ENCODE peak calls at places on chromosomes 3 and 15, in ten cellular contexts. B is pancreas, R is SK-N-SH, P is AG04450, I is MM.1S, J is A549, G is PC-3, L is HFF-Myc, W is transverse colon, O is IMR-90. H is an unnamed sample.

GRCh38 chr3:132804498-132804897 is 82.3 kb upstream of the NPHP3 start:
- DNase-seq in B (no peak), R (no peak), P (no peak), I (no peak), J (no peak), G (no peak), L (no peak), W (no peak), O (no peak), H (peak)

GRCh38 chr15:64246364-64247189 is 83.8 kb upstream of the PPIB start:
- DNase-seq in B (no peak), R (no peak), P (peak), I (peak), J (peak), G (peak), L (peak), W (no peak), O (peak), H (peak)

GRCh38 chr3:149367021-149367840 is 10.2 kb downstream of the TM4SF1 start:
- DNase-seq in B (no peak), R (no peak), P (no peak), I (no peak), J (peak), G (peak), L (no peak), W (peak), O (peak), H (no peak)

GRCh38 chr3:9390265-9390888 is 7.0 kb upstream of the SETD5 start:
- DNase-seq in B (no peak), R (no peak), P (no peak), I (no peak), J (no peak), G (no peak), L (no peak), W (no peak), O (no peak), H (no peak)

GRCh38 chr3:170062769-170063168 is 25.0 kb downstream of the GPR160 start:
- DNase-seq in B (no peak), R (no peak), P (no peak), I (no peak), J (no peak), G (no peak), L (no peak), W (no peak), O (no peak), H (no peak)

GRCh38 chr3:143224731-143225130 is 105.2 kb downstream of the CHST2 start:
- DNase-seq in B (no peak), R (no peak), P (no peak), I (no peak), J (no peak), G (no peak), L (no peak), W (no peak), O (no peak), H (no peak)

GRCh38 chr3:114144909-114145688 is 33.8 kb downstream of the DRD3 start:
- DNase-seq in B (no peak), R (no peak), P (peak), I (no peak), J (no peak), G (peak), L (peak), W (no peak), O (peak), H (peak)

GRCh38 chr3:105473521-105474223 is 107.0 kb downstream of the ALCAM start:
- DNase-seq in B (no peak), R (no peak), P (peak), I (no peak), J (no peak), G (peak), L (no peak), W (no peak), O (peak), H (peak)

GRCh38 chr15:55884223-55884622 is 109.2 kb downstream of the NEDD4 start:
- DNase-seq in B (no peak), R (no peak), P (no peak), I (no peak), J (no peak), G (no peak), L (no peak), W (no peak), O (peak), H (no peak)

GRCh38 chr15:57379487-57379886 is 3.2 kb downstream of the CGNL1 start:
- DNase-seq in B (no peak), R (no peak), P (no peak), I (no peak), J (no peak), G (no peak), L (no peak), W (no peak), O (no peak), H (no peak)

GRCh38 chr3:42652611-42653302 is 740 bp upstream of the ZBTB47 start:
- DNase-seq in B (peak), R (peak), P (peak), I (no peak), J (peak), G (peak), L (no peak), W (peak), O (peak), H (no peak)

DNA sequence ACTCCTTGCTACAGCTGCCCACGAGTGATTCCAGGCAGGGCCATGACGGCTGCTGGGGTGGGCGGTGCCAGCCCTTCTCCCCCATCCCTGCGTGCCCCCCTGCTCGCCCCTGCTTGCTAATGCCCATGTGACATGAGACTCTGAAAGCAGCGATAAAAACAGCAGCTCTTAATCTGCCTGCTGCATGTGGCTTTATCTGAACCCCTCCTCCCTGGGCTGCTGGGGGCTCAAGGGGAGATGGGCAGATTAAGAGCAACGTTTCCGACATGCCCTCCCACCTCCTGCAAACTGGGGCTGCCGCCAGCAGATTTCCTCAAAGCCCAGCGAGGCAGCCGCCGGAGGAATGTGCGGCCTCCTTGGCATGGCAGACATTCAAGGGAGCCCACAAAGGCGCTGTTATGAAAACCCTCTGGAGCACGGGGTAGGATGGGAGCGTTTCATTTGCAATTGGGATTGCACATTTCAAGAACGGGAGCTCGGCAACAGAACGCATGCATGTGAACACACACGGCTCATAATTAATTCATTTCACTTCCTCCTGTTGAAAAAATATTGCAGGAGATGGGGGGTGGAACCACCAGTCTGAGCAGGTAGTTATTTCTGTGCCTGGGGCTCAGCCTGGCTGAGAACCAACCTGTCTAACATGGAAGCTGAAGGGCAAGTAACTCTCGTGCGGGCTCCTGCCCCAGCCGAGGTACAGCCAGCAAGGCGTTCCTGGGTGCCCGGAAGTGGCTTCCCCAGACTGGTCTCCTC is 504.2 kb upstream of the PROK2 start:
- DNase-seq in B (no peak), R (peak), P (peak), I (no peak), J (no peak), G (no peak), L (no peak), W (no peak), O (peak), H (peak)
- H3K4me3 ChIP-seq in B (no peak), R (peak), P (peak), I (no peak), J (no peak), G (peak), L (no peak), W (no peak), O (peak), H (peak)

GRCh38 chr3:183253364-183253960 is 409 bp downstream of the B3GNT5 start:
- DNase-seq in B (peak), R (peak), P (peak), I (no peak), J (no peak), G (peak), L (no peak), W (peak), O (peak), H (peak)
- TF ChIP-seq CTCF in B (no peak), R (no peak), P (no peak), I (no peak), J (no peak), G (no peak), L (no peak), W (no peak), O (no peak), H (no peak)

GRCh38 chr15:39580630-39581500 is at the start of gene THBS1:
- DNase-seq in B (peak), R (peak), P (peak), I (peak), J (peak), G (peak), L (peak), W (peak), O (peak), H (peak)
- H3K4me3 ChIP-seq in B (peak), R (peak), P (peak), I (peak), J (peak), G (peak), L (peak), W (peak), O (peak), H (peak)

GRCh38 chr3:31908391-31909097 is 72.5 kb downstream of the OSBPL10 start:
- DNase-seq in B (no peak), R (no peak), P (no peak), I (no peak), J (peak), G (peak), L (no peak), W (no peak), O (peak), H (no peak)
- TF ChIP-seq CTCF in B (no peak), R (no peak), P (peak), I (peak), J (peak), G (peak), L (peak), W (no peak), O (no peak), H (peak)

GRCh38 chr15:100307241-100307855 is 34.4 kb downstream of the ADAMTS17 start:
- DNase-seq in B (no peak), R (no peak), P (no peak), I (no peak), J (no peak), G (no peak), L (no peak), W (no peak), O (no peak), H (no peak)
- H3K4me3 ChIP-seq in B (no peak), R (no peak), P (no peak), I (no peak), J (no peak), G (no peak), L (no peak), W (no peak), O (no peak), H (no peak)

GRCh38 chr3:31721709-31722108 is 189.0 kb downstream of the STT3B start:
- DNase-seq in B (no peak), R (no peak), P (peak), I (no peak), J (no peak), G (no peak), L (no peak), W (no peak), O (peak), H (no peak)

GRCh38 chr3:31724144-31724543 is 191.4 kb downstream of the STT3B start:
- DNase-seq in B (no peak), R (no peak), P (no peak), I (no peak), J (no peak), G (no peak), L (no peak), W (no peak), O (no peak), H (no peak)

GRCh38 chr3:31725568-31725967 is 192.8 kb downstream of the STT3B start:
- DNase-seq in B (no peak), R (no peak), P (no peak), I (no peak), J (no peak), G (no peak), L (no peak), W (no peak), O (no peak), H (no peak)

GRCh38 chr3:31725976-31726375 is 193.3 kb downstream of the STT3B start:
- DNase-seq in B (no peak), R (no peak), P (no peak), I (no peak), J (no peak), G (no peak), L (no peak), W (no peak), O (no peak), H (no peak)

DNA sequence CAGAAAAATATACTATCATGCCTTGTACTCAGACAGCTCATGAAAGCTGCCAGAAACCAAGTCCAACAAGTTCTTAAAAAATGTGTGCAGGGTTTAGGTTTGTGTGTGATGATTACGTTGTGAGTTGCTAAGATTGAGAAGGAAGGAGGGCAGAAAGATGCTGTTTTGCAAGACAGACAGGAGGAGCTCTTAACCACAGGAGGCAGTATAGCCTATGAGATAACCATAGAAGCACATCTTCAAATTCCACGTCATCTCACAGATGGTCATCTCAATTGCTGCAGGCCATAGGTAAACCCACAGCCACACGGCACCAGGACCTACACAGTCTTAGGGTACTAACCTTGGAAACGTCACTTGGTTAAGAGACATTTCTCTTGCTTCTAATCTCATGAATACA is 192.0 kb downstream of the STT3B start:
- DNase-seq in B (no peak), R (peak), P (peak), I (no peak), J (peak), G (peak), L (no peak), W (no peak), O (peak), H (no peak)
- TF ChIP-seq CTCF in B (no peak), R (peak), P (peak), I (peak), J (no peak), G (peak), L (peak), W (no peak), O (peak), H (peak)

GRCh38 chr15:63048986-63049665 is 6.6 kb downstream of the TPM1 start:
- DNase-seq in B (peak), R (peak), P (no peak), I (peak), J (no peak), G (peak), L (no peak), W (peak), O (peak), H (no peak)
- H3K4me3 ChIP-seq in B (peak), R (peak), P (peak), I (peak), J (peak), G (peak), L (peak), W (peak), O (peak), H (peak)

DNA sequence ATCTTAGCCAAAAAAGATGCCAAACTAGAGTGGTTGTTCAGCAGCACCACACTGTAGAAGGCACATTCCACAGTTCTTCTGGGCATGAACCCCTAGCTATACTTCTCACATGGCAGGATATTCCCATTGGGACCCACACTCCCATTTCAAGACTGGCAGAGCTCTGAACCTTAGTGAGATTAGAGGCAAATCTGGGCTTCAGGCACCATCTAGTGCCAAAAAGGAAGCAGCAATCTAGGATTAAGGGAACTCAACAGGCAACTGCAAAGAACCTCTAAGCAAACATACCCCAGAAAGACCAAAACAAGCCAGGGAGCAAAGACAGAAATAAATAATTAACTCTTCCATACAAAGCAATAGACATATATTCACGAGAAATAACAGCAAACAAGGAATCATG is 66.2 kb downstream of the TAFA4 start:
- DNase-seq in B (no peak), R (no peak), P (no peak), I (no peak), J (no peak), G (no peak), L (no peak), W (no peak), O (no peak), H (no peak)
- TF ChIP-seq CTCF in B (no peak), R (peak), P (no peak), I (peak), J (no peak), G (no peak), L (no peak), W (no peak), O (no peak), H (no peak)

GRCh38 chr3:58681863-58682262 is 15.3 kb upstream of the FAM3D start:
- DNase-seq in B (no peak), R (no peak), P (no peak), I (no peak), J (no peak), G (no peak), L (no peak), W (no peak), O (no peak), H (no peak)
- H3K4me3 ChIP-seq in B (no peak), R (no peak), P (no peak), I (no peak), J (no peak), G (no peak), L (no peak), W (no peak), O (no peak), H (no peak)

GRCh38 chr3:169044341-169045113 is 619.0 kb downstream of the MECOM start:
- DNase-seq in B (no peak), R (no peak), P (peak), I (no peak), J (no peak), G (peak), L (peak), W (no peak), O (peak), H (peak)
- TF ChIP-seq CTCF in B (no peak), R (no peak), P (no peak), I (no peak), J (no peak), G (no peak), L (no peak), W (no peak), O (no peak), H (no peak)

H was measured in astrocyte of the cerebellum.